ENCODE peak calls at places on chromosomes 6 and 20, in ten cellular contexts. X, C, O, U, A, V, E, H, P and W are unnamed samples. For H3K4me1, the result is how much of the 10 kb centered on the place peaks cover.

GRCh38 chr6:129252377-129253071 is 369.6 kb downstream of the LAMA2 start:
- DNase-seq in P (no peak), C (no peak), E (peak), A (no peak), U (peak), O (peak), V (no peak), X (no peak), H (no peak), W (no peak)

GRCh38 chr6:18216411-18216810 is 47.9 kb downstream of the DEK start:
- DNase-seq in P (no peak), E (peak), V (no peak), H (no peak), C (peak), X (no peak), U (peak), O (peak), A (no peak), W (no peak)

GRCh38 chr20:37943501-37944455 is 40.9 kb downstream of the VSTM2L start:
- DNase-seq in U (no peak), O (no peak), E (no peak), P (peak), C (no peak), H (peak), A (no peak), V (no peak), X (no peak), W (no peak)

GRCh38 chr20:40688129-40689099 is 622 bp downstream of the MAFB start:
- DNase-seq in X (peak), E (peak), H (no peak), A (no peak), U (peak), C (no peak), P (no peak), O (no peak), V (no peak), W (peak)

GRCh38 chr20:25372584-25373336 is 17.9 kb downstream of the ABHD12 start:
- DNase-seq in U (peak), X (no peak), C (peak), A (no peak), V (no peak), H (no peak), O (peak), E (peak), P (no peak), W (no peak)

GRCh38 chr6:100549406-100550167 is 84.9 kb upstream of the SIM1 start:
- DNase-seq in E (peak), V (no peak), H (no peak), O (peak), A (no peak), C (no peak), X (no peak), P (no peak), U (peak), W (no peak)

GRCh38 chr6:106804238-106805016 is 170.1 kb downstream of the CD24 start:
- DNase-seq in P (peak), A (no peak), H (no peak), C (no peak), V (peak), X (peak), U (no peak), O (no peak), E (no peak), W (peak)

GRCh38 chr6:20946037-20946436 is 411.8 kb downstream of the CDKAL1 start:
- DNase-seq in O (peak), E (peak), V (no peak), X (no peak), A (no peak), U (peak), P (peak), H (peak), C (peak), W (peak)

GRCh38 chr6:142728367-142728766 is 216.6 kb downstream of the HIVEP2 start:
- DNase-seq in H (no peak), X (no peak), P (no peak), U (no peak), E (no peak), C (peak), V (no peak), A (peak), O (no peak), W (peak)

GRCh38 chr20:46683939-46684750 is 5.1 kb downstream of the TP53RK start:
- DNase-seq in P (peak), C (peak), O (no peak), E (peak), A (peak), H (peak), U (peak), V (no peak), X (peak), W (peak)

GRCh38 chr20:41086402-41087324 is 50.7 kb upstream of the PLCG1 start:
- DNase-seq in X (no peak), H (peak), O (peak), A (peak), V (no peak), U (no peak), C (peak), E (no peak), P (no peak), W (peak)

GRCh38 chr6:33419580-33420492 is at the start of gene SYNGAP1:
- DNase-seq in C (no peak), U (peak), X (peak), H (no peak), A (peak), V (no peak), O (no peak), P (peak), E (peak), W (peak)

GRCh38 chr20:6034134-6034969 is 19.5 kb downstream of the LRRN4 start:
- DNase-seq in O (no peak), P (no peak), X (no peak), C (no peak), U (peak), A (no peak), H (peak), E (peak), V (no peak), W (no peak)

GRCh38 chr6:151317206-151317994 is 74.0 kb downstream of the ZBTB2 start:
- DNase-seq in X (no peak), U (peak), P (no peak), O (peak), E (peak), A (peak), V (no peak), H (no peak), C (peak), W (no peak)

GRCh38 chr6:89079611-89080213 is 839 bp upstream of the PNRC1 start:
- DNase-seq in X (peak), C (peak), V (no peak), E (peak), O (peak), P (peak), A (peak), H (no peak), U (peak), W (peak)

GRCh38 chr6:134347916-134348805 is 30.2 kb upstream of the SGK1 start:
- DNase-seq in E (peak), V (no peak), U (peak), H (no peak), C (peak), O (no peak), X (no peak), P (no peak), A (no peak), W (no peak)

GRCh38 chr20:40160151-40160550 is 528.9 kb downstream of the MAFB start:
- DNase-seq in X (peak), O (peak), V (peak), E (no peak), U (no peak), A (peak), C (peak), P (peak), H (peak), W (peak)

GRCh38 chr20:48295445-48295903 is 510.2 kb upstream of the SULF2 start:
- DNase-seq in U (peak), X (peak), E (peak), A (peak), P (peak), O (peak), C (peak), H (no peak), V (peak), W (peak)

GRCh38 chr20:14142171-14142570 is 146.9 kb downstream of the MACROD2 start:
- DNase-seq in P (peak), O (peak), X (peak), H (no peak), C (peak), E (peak), A (peak), U (peak), V (peak), W (peak)

GRCh38 chr20:58313366-58313765 is 3.9 kb downstream of the RAB22A start:
- DNase-seq in X (no peak), H (no peak), E (no peak), P (no peak), O (no peak), C (no peak), V (no peak), U (no peak), A (no peak), W (no peak)

GRCh38 chr20:5526516-5526915 is 209.8 kb upstream of the PROKR2 start:
- DNase-seq in O (no peak), A (peak), V (no peak), X (peak), E (no peak), C (no peak), H (no peak), P (peak), U (no peak), W (no peak)

GRCh38 chr6:139448998-139449610 is 74.7 kb upstream of the CITED2 start:
- DNase-seq in E (no peak), U (no peak), O (no peak), A (no peak), X (no peak), C (no peak), V (no peak), P (no peak), H (peak), W (no peak)

GRCh38 chr6:7919871-7920270 is 9.3 kb upstream of the TXNDC5 start:
- DNase-seq in H (peak), U (peak), X (no peak), O (peak), C (peak), A (peak), P (peak), E (peak), V (no peak), W (peak)

GRCh38 chr20:5662769-5663168 is 87.4 kb upstream of the SHLD1 start:
- DNase-seq in H (no peak), C (no peak), A (no peak), P (no peak), U (no peak), X (no peak), V (no peak), E (no peak), O (no peak), W (no peak)

GRCh38 chr20:16615199-16615598 is 42.0 kb upstream of the KIF16B start:
- DNase-seq in X (no peak), H (no peak), A (peak), U (peak), O (peak), C (peak), P (peak), V (no peak), E (peak), W (peak)

GRCh38 chr6:12222405-12223366 is 67.5 kb upstream of the EDN1 start:
- DNase-seq in X (no peak), E (peak), H (no peak), A (no peak), O (no peak), U (peak), V (no peak), P (peak), C (peak), W (no peak)

GRCh38 chr6:8904754-8905153 is 469.4 kb upstream of the SLC35B3 start:
- DNase-seq in A (no peak), X (peak), O (peak), E (no peak), P (peak), V (peak), C (no peak), U (no peak), H (no peak), W (peak)

GRCh38 chr20:1336699-1337387 is 7.9 kb upstream of the SDCBP2 start:
- DNase-seq in V (no peak), P (peak), E (peak), U (peak), H (no peak), X (no peak), A (no peak), C (no peak), O (no peak), W (peak)

GRCh38 chr20:46031701-46032254 is 2.8 kb downstream of the SLC12A5 start:
- DNase-seq in X (peak), V (no peak), U (no peak), H (no peak), A (no peak), P (peak), C (no peak), O (peak), E (no peak), W (peak)

GRCh38 chr20:53789913-53790675 is 196.5 kb upstream of the ZNF217 start:
- DNase-seq in H (no peak), P (no peak), E (no peak), U (no peak), X (no peak), C (peak), O (no peak), A (no peak), V (no peak), W (no peak)

GRCh38 chr6:100663219-100663863 is 198.6 kb upstream of the SIM1 start:
- DNase-seq in O (peak), H (no peak), X (no peak), V (no peak), E (peak), A (peak), U (peak), P (no peak), C (peak), W (no peak)

GRCh38 chr6:163415176-163415619 is 680 bp downstream of the QKI start:
- DNase-seq in H (peak), C (no peak), P (peak), O (no peak), V (no peak), E (no peak), U (no peak), X (no peak), A (no peak), W (peak)

GRCh38 chr20:22861231-22861980 is 173.7 kb upstream of the SSTR4 start:
- DNase-seq in H (no peak), A (no peak), V (no peak), O (peak), X (no peak), U (no peak), C (no peak), E (no peak), P (no peak), W (no peak)

GRCh38 chr6:160974304-160974771 is 17.2 kb upstream of the MAP3K4 start:
- DNase-seq in E (peak), V (no peak), A (peak), P (no peak), C (peak), H (peak), U (peak), O (no peak), X (no peak), W (no peak)

GRCh38 chr6:13989424-13990144 is 64.8 kb downstream of the RNF182 start:
- DNase-seq in A (no peak), X (no peak), C (no peak), P (peak), U (no peak), E (no peak), V (no peak), H (peak), O (no peak), W (peak)

GRCh38 chr6:3457710-3458605 is 1.1 kb upstream of the SLC22A23 start:
- DNase-seq in E (peak), U (no peak), P (peak), O (peak), C (no peak), V (no peak), A (peak), X (peak), H (peak), W (peak)

GRCh38 chr6:63816979-63817436 is 181.4 kb downstream of the PHF3 start:
- DNase-seq in H (no peak), V (no peak), X (peak), O (peak), E (no peak), C (no peak), A (peak), P (peak), U (no peak), W (peak)

GRCh38 chr6:63819831-63820230 is 184.2 kb downstream of the PHF3 start:
- DNase-seq in P (no peak), E (no peak), O (no peak), A (no peak), X (no peak), H (no peak), U (no peak), V (no peak), C (no peak), W (no peak)

GRCh38 chr6:63817492-63818050 is 182.0 kb downstream of the PHF3 start:
- DNase-seq in X (no peak), O (no peak), C (no peak), E (no peak), A (no peak), V (no peak), H (no peak), U (no peak), P (no peak), W (no peak)

GRCh38 chr6:63824722-63825121 is 189.1 kb downstream of the PHF3 start:
- DNase-seq in V (no peak), H (no peak), P (no peak), X (no peak), C (no peak), O (no peak), A (no peak), U (no peak), E (no peak), W (no peak)

DNA sequence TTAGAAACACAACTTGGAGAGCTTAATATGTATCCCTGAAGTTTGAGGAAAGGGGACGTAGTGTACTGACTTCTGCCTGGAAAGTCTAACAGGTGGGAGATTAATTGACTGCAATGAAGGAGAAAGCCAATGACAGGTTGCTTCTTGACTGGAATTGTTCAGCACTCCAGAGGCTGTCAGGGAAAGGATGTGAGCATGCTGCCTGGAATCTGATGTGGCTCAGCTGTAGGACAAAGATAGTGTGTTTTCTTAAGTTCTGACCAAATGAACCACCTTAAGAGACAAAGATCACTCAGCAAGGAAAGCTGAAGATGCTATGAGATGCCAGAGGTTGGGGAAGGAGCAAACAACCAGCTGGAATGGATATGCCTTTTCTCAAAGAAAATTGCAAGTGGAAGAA is 185.8 kb downstream of the PHF3 start:
- DNase-seq in O (no peak), C (peak), A (no peak), V (no peak), H (no peak), P (no peak), U (no peak), E (no peak), X (no peak), W (no peak)
- TF ChIP-seq EZH2 in O (no peak), C (no peak), A (no peak), V (no peak), H (no peak), P (no peak), U (no peak), E (no peak), X (no peak), W (no peak)

GRCh38 chr20:39110819-39111136 is 148.6 kb downstream of the DHX35 start:
- DNase-seq in E (no peak), A (no peak), H (no peak), C (no peak), O (no peak), X (no peak), V (no peak), P (no peak), U (no peak), W (no peak)

GRCh38 chr20:39111359-39112195 is 149.4 kb downstream of the DHX35 start:
- DNase-seq in C (no peak), O (no peak), U (no peak), H (no peak), A (no peak), X (no peak), P (no peak), V (no peak), E (no peak), W (no peak)

GRCh38 chr20:39117486-39117885 is 155.3 kb downstream of the DHX35 start:
- DNase-seq in X (no peak), P (no peak), V (no peak), E (peak), U (peak), O (peak), H (no peak), C (peak), A (peak), W (peak)

GRCh38 chr20:39112196-39112743 is 150.1 kb downstream of the DHX35 start:
- DNase-seq in O (peak), P (peak), V (peak), H (peak), U (peak), X (peak), A (peak), E (peak), C (peak), W (peak)

GRCh38 chr20:39116020-39116419 is 153.9 kb downstream of the DHX35 start:
- DNase-seq in P (no peak), H (peak), X (no peak), U (no peak), A (no peak), C (no peak), V (no peak), O (no peak), E (no peak), W (no peak)
- H3K27ac ChIP-seq in P (no peak), H (no peak), X (no peak), U (no peak), A (no peak), C (no peak), V (no peak), O (no peak), E (no peak), W (no peak)

GRCh38 chr20:50130995-50131394 is 18.0 kb upstream of the UBE2V1 start:
- DNase-seq in O (no peak), X (no peak), A (no peak), E (no peak), V (no peak), C (no peak), U (no peak), H (no peak), P (no peak), W (no peak)
- H3K4me1 ChIP-seq in O (under half), X (under half), A (under half), E (under half), V (under half), C (under half), U (under half), H (under half), P (under half), W (under half)

GRCh38 chr6:71420693-71421328 is 132.2 kb downstream of the OGFRL1 start:
- DNase-seq in P (peak), C (peak), A (peak), V (peak), O (peak), X (peak), U (peak), H (no peak), E (peak), W (peak)
- TF ChIP-seq EZH2 in P (no peak), C (no peak), A (no peak), V (no peak), O (no peak), X (no peak), U (no peak), H (no peak), E (no peak), W (no peak)

GRCh38 chr6:85401186-85402062 is 48.5 kb upstream of the NT5E start:
- DNase-seq in A (no peak), U (no peak), X (no peak), V (no peak), H (no peak), E (no peak), P (no peak), O (no peak), C (no peak), W (no peak)

GRCh38 chr6:85402922-85403321 is 47.0 kb upstream of the NT5E start:
- DNase-seq in A (no peak), P (no peak), E (no peak), H (no peak), C (peak), O (no peak), X (no peak), V (no peak), U (no peak), W (no peak)

GRCh38 chr6:85403331-85404015 is 46.4 kb upstream of the NT5E start:
- DNase-seq in E (peak), A (peak), X (no peak), H (no peak), V (no peak), U (peak), C (peak), O (peak), P (peak), W (peak)

GRCh38 chr6:85400331-85400730 is 49.6 kb upstream of the NT5E start:
- DNase-seq in A (no peak), E (no peak), U (no peak), P (no peak), O (no peak), V (no peak), C (no peak), H (no peak), X (no peak), W (no peak)

GRCh38 chr6:85402071-85402470 is 47.8 kb upstream of the NT5E start:
- DNase-seq in V (no peak), H (no peak), E (no peak), C (no peak), U (no peak), O (no peak), A (no peak), X (no peak), P (no peak), W (peak)
- H3K27ac ChIP-seq in V (no peak), H (no peak), E (peak), C (peak), U (peak), O (peak), A (peak), X (no peak), P (no peak), W (peak)